ENCODE peak calls at places on chromosomes 6 and 20, in nine cellular contexts. C, U, R, F, L, W, V, P and N are unnamed samples.

GRCh38 chr6:163336961-163337360 is 77.6 kb upstream of the QKI start:
- DNase-seq in C (no peak), U (no peak), R (no peak), F (no peak), L (no peak), W (no peak), V (no peak), P (no peak), N (no peak)

GRCh38 chr6:80541186-80541585 is 434.7 kb downstream of the BCKDHB start:
- DNase-seq in C (no peak), U (peak; percentile 58), R (peak; percentile 61), F (no peak), L (no peak), W (no peak), V (no peak), P (no peak), N (peak; percentile 73)

GRCh38 chr6:85360794-85361642 is 88.9 kb upstream of the NT5E start:
- DNase-seq in C (no peak), U (peak; percentile 72), R (peak; percentile 89), F (peak; percentile 28), L (no peak), W (no peak), V (no peak), P (no peak), N (peak; percentile 65)

GRCh38 chr6:158595223-158595622 is 35.3 kb downstream of the TMEM181 start:
- DNase-seq in C (no peak), U (no peak), R (no peak), F (no peak), L (no peak), W (no peak), V (no peak), P (no peak), N (no peak)

GRCh38 chr6:42498473-42499128 is 46.9 kb upstream of the TRERF1 start:
- DNase-seq in C (no peak), U (no peak), R (no peak), F (no peak), L (no peak), W (no peak), V (no peak), P (no peak), N (no peak)

GRCh38 chr6:30555428-30556005 is 772 bp downstream of the GNL1 start:
- DNase-seq in C (peak; percentile 42), U (peak; percentile 21), R (peak; percentile 7), F (peak; percentile 46), L (no peak), W (no peak), V (no peak), P (no peak), N (no peak)

GRCh38 chr6:146913842-146914562 is 290.2 kb upstream of the STXBP5 start:
- DNase-seq in C (peak; percentile 34), U (peak; percentile 63), R (peak; percentile 99), F (peak; percentile 76), L (no peak), W (no peak), V (no peak), P (no peak), N (peak; percentile 53)

GRCh38 chr6:144064402-144064830 is 31.0 kb downstream of the SF3B5 start:
- DNase-seq in C (peak; percentile 58), U (peak; percentile 7), R (no peak), F (peak; percentile 27), L (no peak), W (peak; percentile 15), V (peak; percentile 22), P (peak; percentile 34), N (peak; percentile 21)

GRCh38 chr6:45920819-45921511 is 94.7 kb downstream of the CLIC5 start:
- DNase-seq in C (no peak), U (no peak), R (no peak), F (no peak), L (no peak), W (no peak), V (no peak), P (no peak), N (no peak)

GRCh38 chr20:43322851-43323250 is 133.1 kb upstream of the PTPRT start:
- DNase-seq in C (peak; percentile 21), U (no peak), R (no peak), F (no peak), L (no peak), W (no peak), V (no peak), P (no peak), N (peak; percentile 40)

GRCh38 chr6:106097368-106098231 is 11.5 kb downstream of the PRDM1 start:
- DNase-seq in C (peak; percentile 51), U (no peak), R (no peak), F (no peak), L (no peak), W (peak; percentile 54), V (peak; percentile 42), P (peak; percentile 45), N (peak; percentile 67)

GRCh38 chr6:41767112-41767946 is 12.4 kb downstream of the FRS3 start:
- DNase-seq in C (peak; percentile 68), U (peak; percentile 79), R (peak; percentile 59), F (peak; percentile 40), L (no peak), W (no peak), V (no peak), P (no peak), N (no peak)

GRCh38 chr20:21518292-21518991 is 4.6 kb upstream of the NKX2-2 start:
- DNase-seq in C (no peak), U (no peak), R (no peak), F (no peak), L (no peak), W (no peak), V (no peak), P (no peak), N (no peak)

GRCh38 chr6:122798099-122798641 is 9.1 kb downstream of the SMPDL3A start:
- DNase-seq in C (peak; percentile 84), U (peak; percentile 67), R (peak; percentile 76), F (no peak), L (no peak), W (no peak), V (no peak), P (no peak), N (peak; percentile 50)

GRCh38 chr6:77440206-77440976 is 22.9 kb downstream of the HTR1B start:
- DNase-seq in C (no peak), U (no peak), R (no peak), F (no peak), L (no peak), W (no peak), V (no peak), P (no peak), N (no peak)

GRCh38 chr6:31970604-31971271 is 1.2 kb downstream of the DXO start:
- DNase-seq in C (no peak), U (no peak), R (no peak), F (no peak), L (no peak), W (no peak), V (no peak), P (no peak), N (peak; percentile 24)

GRCh38 chr6:18022398-18023231 is 35.2 kb upstream of the KIF13A start:
- DNase-seq in C (no peak), U (no peak), R (peak; percentile 58), F (no peak), L (peak; percentile 32), W (no peak), V (no peak), P (no peak), N (peak; percentile 29)